ENCODE peak calls at places on chromosomes 1 and 21, in four cellular contexts. C is uterus; X is CD8-positive, alpha-beta T cell; V is transverse colon. A is an unnamed sample.
A peak's percentile ranks its signal among the peaks of the same experiment; 100 is the strongest.

GRCh38 chr1:228471762-228472398 is 15.3 kb upstream of the RNF187 start:
- DNase-seq in C (no peak), X (no peak), V (no peak), A (no peak)

GRCh38 chr1:147626739-147627138 is 43.6 kb downstream of the ACP6 start:
- DNase-seq in V (no peak), X (no peak), C (no peak), A (no peak)

GRCh38 chr1:175708787-175709186 is 34.6 kb downstream of the TNR start:
- DNase-seq in X (no peak), C (no peak), V (no peak), A (no peak)

GRCh38 chr1:172255223-172255560 is 165.3 kb upstream of the C1orf105 start:
- DNase-seq in X (no peak), V (no peak), C (no peak), A (no peak)

GRCh38 chr21:15051652-15052554 is 12.9 kb downstream of the NRIP1 start:
- DNase-seq in V (peak; percentile 28), C (no peak), X (no peak), A (no peak)

GRCh38 chr1:55547441-55547840 is 332.3 kb upstream of the USP24 start:
- DNase-seq in X (no peak), V (no peak), C (peak; percentile 45), A (no peak)

GRCh38 chr21:38343691-38344090 is 86.9 kb downstream of the KCNJ15 start:
- DNase-seq in V (no peak), C (no peak), X (no peak), A (no peak)

GRCh38 chr1:113219377-113219776 is 146.4 kb downstream of the LRIG2 start:
- DNase-seq in C (no peak), V (peak; percentile 36), X (no peak), A (no peak)

GRCh38 chr1:106678661-106679060 is 377.8 kb upstream of the PRMT6 start:
- DNase-seq in V (no peak), X (no peak), C (no peak), A (no peak)

GRCh38 chr21:24941316-24942185 is 665.7 kb downstream of the MRPL39 start:
- DNase-seq in X (no peak), C (no peak), V (no peak), A (no peak)

GRCh38 chr1:29380532-29380931 is 144.2 kb downstream of the PTPRU start:
- DNase-seq in C (no peak), V (no peak), X (no peak), A (no peak)

GRCh38 chr1:99176753-99177152 is 87.5 kb upstream of the PLPPR4 start:
- DNase-seq in V (no peak), C (no peak), X (no peak), A (no peak)

GRCh38 chr1:198495635-198496034 is 44.8 kb downstream of the ATP6V1G3 start:
- DNase-seq in V (no peak), X (no peak), C (no peak), A (no peak)

GRCh38 chr1:230067441-230067870 is 418 bp downstream of the GALNT2 start:
- DNase-seq in X (peak; percentile 33), V (peak; percentile 40), C (peak; percentile 40), A (no peak)

GRCh38 chr1:63368131-63368530 is 704 bp downstream of the ALG6 start:
- DNase-seq in X (no peak), V (no peak), C (no peak), A (no peak)

GRCh38 chr1:58823481-58824010 is 39.7 kb upstream of the JUN start:
- DNase-seq in V (no peak), X (no peak), C (no peak), A (no peak)

GRCh38 chr1:5477716-5478115 is 514.5 kb downstream of the NPHP4 start:
- DNase-seq in X (no peak), C (no peak), V (no peak), A (no peak)

GRCh38 chr1:5475572-5475971 is 516.7 kb downstream of the NPHP4 start:
- DNase-seq in V (no peak), C (no peak), X (no peak), A (no peak)

GRCh38 chr1:5478961-5479360 is 513.3 kb downstream of the NPHP4 start:
- DNase-seq in C (no peak), V (no peak), X (no peak), A (no peak)

GRCh38 chr1:5478156-5478695 is 514.0 kb downstream of the NPHP4 start:
- DNase-seq in X (no peak), V (no peak), C (no peak), A (no peak)

GRCh38 chr1:5473268-5473667 is 519.0 kb downstream of the NPHP4 start:
- DNase-seq in V (no peak), X (no peak), C (no peak), A (no peak)
- H3K9me3 ChIP-seq in V (no peaks in the 10 kb centered on the region), X (no peaks in the 10 kb centered on the region), C (no peaks in the 10 kb centered on the region), A (no peaks in the 10 kb centered on the region)

GRCh38 chr1:93471911-93472310 is 24.0 kb downstream of the FNBP1L start:
- DNase-seq in V (no peak), C (no peak), X (no peak), A (no peak)

GRCh38 chr1:93474291-93474690 is 26.4 kb downstream of the FNBP1L start:
- DNase-seq in X (no peak), V (no peak), C (no peak), A (no peak)

GRCh38 chr1:93468681-93469080 is 20.8 kb downstream of the FNBP1L start:
- DNase-seq in C (no peak), V (no peak), X (no peak), A (no peak)

GRCh38 chr1:93467606-93468005 is 19.7 kb downstream of the FNBP1L start:
- DNase-seq in C (no peak), X (no peak), V (no peak), A (no peak)

DNA sequence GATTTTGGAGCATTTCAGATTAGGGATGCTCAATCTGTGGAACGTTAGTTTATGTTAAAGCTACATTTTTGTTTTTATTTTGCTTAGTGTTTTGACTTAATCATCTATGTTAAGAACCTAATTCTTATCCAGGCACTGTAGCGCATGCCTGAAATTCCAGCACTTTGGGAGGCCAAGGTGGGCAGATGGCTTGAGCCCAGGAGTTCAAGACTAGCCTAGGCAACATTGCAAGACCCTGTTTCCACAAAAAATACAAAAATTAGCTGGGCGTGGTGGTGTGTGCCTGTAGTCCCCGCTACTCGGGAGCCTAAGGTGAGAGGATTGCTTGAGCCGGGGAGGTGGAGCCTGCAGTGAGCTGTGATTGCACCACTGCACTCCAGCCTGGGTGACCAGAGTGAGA is 23.4 kb downstream of the FNBP1L start:
- DNase-seq in C (no peak), V (no peak), X (no peak), A (no peak)
- H3K9me3 ChIP-seq in C (no peaks in the 10 kb centered on the region), V (no peaks in the 10 kb centered on the region), X (no peaks in the 10 kb centered on the region), A (no peaks in the 10 kb centered on the region)

DNA sequence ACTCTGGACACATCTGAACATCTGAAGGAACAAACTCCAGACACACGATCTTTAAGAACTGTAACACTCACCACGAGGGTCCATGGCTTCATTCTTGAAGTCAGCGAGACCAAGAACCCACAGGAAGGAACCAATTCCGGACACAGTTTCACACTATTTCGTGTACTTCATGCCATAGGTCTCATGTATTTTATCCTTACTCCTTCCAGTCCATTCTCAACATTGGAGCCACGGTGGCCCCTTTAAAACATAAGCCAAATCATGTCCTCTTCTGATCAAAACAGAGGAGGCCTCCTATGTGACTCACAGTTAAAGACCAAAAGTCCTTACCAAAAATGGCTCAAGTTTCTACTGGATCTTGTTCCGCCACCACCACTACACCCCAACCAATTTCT is 29.8 kb upstream of the RCOR3 start:
- DNase-seq in X (no peak), V (no peak), C (no peak), A (no peak)
- H3K9me3 ChIP-seq in X (no peaks in the 10 kb centered on the region), V (no peaks in the 10 kb centered on the region), C (no peaks in the 10 kb centered on the region), A (no peaks in the 10 kb centered on the region)

DNA sequence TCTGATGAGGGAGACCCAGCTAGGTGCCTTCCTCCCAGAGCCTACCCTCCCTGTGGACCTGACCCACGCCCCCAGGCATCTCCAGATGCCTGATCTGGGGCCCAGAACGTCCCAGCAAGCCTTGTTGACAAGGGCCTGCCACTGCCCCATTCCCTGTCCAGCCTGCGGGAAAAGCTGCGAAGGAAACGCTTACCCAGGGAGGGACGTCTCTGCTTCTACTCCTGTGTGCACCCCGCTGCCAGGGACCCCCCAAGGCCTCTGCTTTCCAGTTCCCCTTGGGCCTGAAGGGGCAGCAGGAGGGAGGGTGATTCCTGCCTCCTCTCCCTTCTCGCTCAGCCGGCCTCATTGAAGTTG is 11.6 kb upstream of the CLSTN1 start:
- DNase-seq in X (no peak), C (no peak), V (peak; percentile 11), A (no peak)
- H3K9me3 ChIP-seq in X (no peaks in the 10 kb centered on the region), C (no peaks in the 10 kb centered on the region), V (no peaks in the 10 kb centered on the region), A (no peaks in the 10 kb centered on the region)

DNA sequence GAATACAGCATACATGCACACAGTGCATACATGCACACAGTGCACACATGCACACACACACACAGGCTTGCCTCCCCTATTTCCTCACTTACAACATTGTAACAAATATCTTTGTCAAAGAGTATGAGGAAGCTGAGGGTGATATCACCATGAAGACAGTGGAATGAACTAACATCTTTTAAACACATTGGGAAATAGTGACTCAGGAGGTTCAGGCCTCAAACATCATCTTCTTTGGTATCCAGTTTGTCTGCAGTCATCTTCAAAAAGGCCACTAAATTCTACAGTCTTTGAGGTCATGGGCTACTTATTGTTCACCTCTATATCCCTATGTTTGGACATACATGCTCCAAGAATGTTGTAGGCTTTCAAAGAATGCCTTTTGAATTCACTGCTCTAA is 2.1 kb upstream of the LCE2B start:
- DNase-seq in X (no peak), C (no peak), V (no peak), A (no peak)
- H3K9me3 ChIP-seq in X (no peaks in the 10 kb centered on the region), C (no peaks in the 10 kb centered on the region), V (no peaks in the 10 kb centered on the region), A (no peaks in the 10 kb centered on the region)

DNA sequence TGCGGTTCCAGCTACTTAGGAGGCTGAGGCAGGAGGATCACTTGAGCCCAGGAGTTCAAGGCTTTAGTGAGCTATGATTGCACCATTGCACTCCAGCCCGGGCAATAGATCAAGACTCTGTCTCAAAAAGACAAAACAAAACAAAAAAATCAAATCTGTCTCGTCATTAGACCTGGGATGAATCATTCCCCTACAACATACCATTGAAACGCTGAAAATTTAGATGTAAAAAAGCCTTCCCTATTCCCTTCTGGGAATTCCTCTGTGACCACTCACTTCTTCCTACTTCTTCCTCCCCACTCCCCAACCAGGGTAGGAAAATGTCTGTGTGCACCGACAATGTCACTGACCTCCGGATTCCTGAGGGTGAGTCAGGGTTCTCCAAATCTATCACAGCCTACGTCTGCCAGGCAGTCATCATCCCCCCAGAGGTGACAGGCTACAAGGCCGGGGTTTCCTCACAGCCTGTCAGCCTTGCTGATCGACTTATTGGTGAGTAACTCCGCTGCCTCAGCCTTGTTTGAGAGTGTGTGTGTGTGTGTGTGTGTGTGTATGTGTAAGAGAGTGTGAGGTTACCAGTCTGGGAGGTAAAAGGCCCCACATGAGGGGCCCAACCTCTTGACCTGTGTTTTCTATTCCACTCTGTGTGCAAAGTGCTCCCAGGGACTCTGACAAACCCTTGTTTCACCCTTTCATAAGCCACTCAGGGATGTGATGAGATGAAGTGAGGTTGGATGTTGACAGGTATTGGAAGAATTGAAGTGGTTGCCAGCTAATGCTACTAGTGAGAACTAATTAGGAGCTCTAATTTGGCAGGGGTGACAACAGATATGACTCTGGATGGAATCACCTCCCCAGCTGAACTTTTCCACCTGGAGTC is 16.3 kb upstream of the SARS1 start:
- DNase-seq in C (no peak), V (no peak), X (no peak), A (no peak)
- H3K9me3 ChIP-seq in C (no peaks in the 10 kb centered on the region), V (no peaks in the 10 kb centered on the region), X (no peaks in the 10 kb centered on the region), A (no peaks in the 10 kb centered on the region)

DNA sequence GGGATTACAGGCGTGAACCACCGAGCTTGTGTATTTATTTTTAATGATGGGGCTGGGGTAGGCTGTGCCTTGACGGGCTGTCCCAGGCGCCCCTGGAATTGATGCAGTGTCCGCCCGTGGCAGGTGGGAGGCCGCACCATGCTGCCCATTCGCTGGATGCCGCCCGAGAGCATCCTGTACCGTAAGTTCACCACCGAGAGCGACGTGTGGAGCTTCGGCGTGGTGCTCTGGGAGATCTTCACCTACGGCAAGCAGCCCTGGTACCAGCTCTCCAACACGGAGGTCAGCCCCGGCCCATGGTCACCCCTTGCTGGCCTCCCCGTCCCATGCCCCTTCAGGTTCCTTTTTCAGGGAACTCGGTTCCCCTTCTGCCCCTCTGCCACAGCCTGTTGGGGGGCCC is 13.6 kb upstream of the PEAR1 start:
- DNase-seq in X (no peak), V (no peak), C (no peak), A (no peak)
- H3K9me3 ChIP-seq in X (no peaks in the 10 kb centered on the region), V (no peaks in the 10 kb centered on the region), C (no peaks in the 10 kb centered on the region), A (no peaks in the 10 kb centered on the region)